ENCODE peak calls at places on chromosomes 1 and 21, in seven cellular contexts. S is NCI-H774; H is IMR-90; K is uterus; P is naive thymus-derived CD4-positive, alpha-beta T cell; Z is left ventricle myocardium inferior; L is RWPE1. J is an unnamed sample.

GRCh38 chr1:203744008-203744972 is 20.7 kb upstream of the LAX1 start:
- DNase-seq in S (no peak), H (peak; percentile 32), K (peak; percentile 74), P (peak; percentile 54), Z (peak; percentile 45), L (no peak), J (peak; percentile 23)

GRCh38 chr1:230163719-230164118 is 96.7 kb downstream of the GALNT2 start:
- DNase-seq in S (no peak), H (no peak), K (no peak), P (no peak), Z (no peak), L (no peak), J (no peak)

GRCh38 chr1:222064388-222065201 is 322.7 kb upstream of the DUSP10 start:
- DNase-seq in S (no peak), H (peak; percentile 87), K (no peak), P (no peak), Z (no peak), L (no peak), J (no peak)

GRCh38 chr1:221732052-221732451 is 9.8 kb downstream of the DUSP10 start:
- DNase-seq in S (no peak), H (no peak), K (no peak), P (no peak), Z (no peak), L (no peak), J (no peak)

GRCh38 chr1:181126871-181127587 is 38.5 kb downstream of the IER5 start:
- DNase-seq in S (peak; percentile 54), H (no peak), K (no peak), P (no peak), Z (no peak), L (peak; percentile 79), J (no peak)

GRCh38 chr1:32116531-32116930 is 8.7 kb downstream of the KPNA6 start:
- DNase-seq in S (no peak), H (no peak), K (no peak), P (no peak), Z (no peak), L (no peak), J (no peak)

GRCh38 chr21:35154788-35155187 is 105.7 kb upstream of the RUNX1 start:
- DNase-seq in S (no peak), H (no peak), K (no peak), P (no peak), Z (no peak), L (no peak), J (no peak)

GRCh38 chr1:23211955-23212354 is 5.3 kb downstream of the HTR1D start:
- DNase-seq in S (no peak), H (no peak), K (no peak), P (no peak), Z (no peak), L (no peak), J (no peak)

GRCh38 chr1:239997515-239998311 is 94.0 kb upstream of the FMN2 start:
- DNase-seq in S (no peak), H (no peak), K (no peak), P (no peak), Z (no peak), L (no peak), J (no peak)

GRCh38 chr1:200029624-200030074 is 2.1 kb downstream of the NR5A2 start:
- DNase-seq in S (no peak), H (no peak), K (no peak), P (no peak), Z (no peak), L (no peak), J (no peak)

GRCh38 chr1:24418898-24419628 is 3.5 kb downstream of the NIPAL3 start:
- DNase-seq in S (no peak), H (peak; percentile 38), K (peak; percentile 35), P (no peak), Z (no peak), L (peak; percentile 67), J (no peak)

GRCh38 chr1:193260056-193260750 is 73.8 kb upstream of the B3GALT2 start:
- DNase-seq in S (no peak), H (peak; percentile 62), K (no peak), P (no peak), Z (no peak), L (no peak), J (no peak)

GRCh38 chr1:56385314-56385713 is 194.0 kb downstream of the PLPP3 start:
- DNase-seq in S (no peak), H (no peak), K (no peak), P (no peak), Z (no peak), L (no peak), J (no peak)

GRCh38 chr1:94928293-94928939 is 1.5 kb upstream of the CNN3 start:
- DNase-seq in S (no peak), H (no peak), K (no peak), P (no peak), Z (no peak), L (no peak), J (no peak)